ENCODE peak calls at places on chromosomes 11 and 22, in seven cellular contexts. W is IMR-90, R is right lobe of liver, V is spleen, Z is heart left ventricle, A is uterus, T is sigmoid colon. G is an unnamed sample.

GRCh38 chr11:109865558-109866186 is 227.5 kb upstream of the ZC3H12C start:
- DNase-seq in A (no peak), V (no peak), Z (no peak), T (no peak), W (no peak), R (no peak), G (no peak)

GRCh38 chr11:790721-791564 is 1.1 kb upstream of the CEND1 start:
- DNase-seq in T (no peak), W (no peak), A (no peak), R (no peak), V (peak; percentile 69), Z (no peak), G (no peak)

GRCh38 chr11:131993291-131993690 is 622.9 kb downstream of the NTM start:
- DNase-seq in W (peak; percentile 44), T (no peak), R (no peak), V (no peak), Z (no peak), A (no peak), G (no peak)

GRCh38 chr22:50261615-50262459 is at the start of gene MAPK12:
- DNase-seq in Z (peak; percentile 62), T (no peak), W (no peak), A (no peak), R (no peak), V (no peak), G (no peak)

GRCh38 chr11:124799384-124800225 is 601 bp downstream of the MSANTD2 start:
- DNase-seq in A (peak; percentile 24), R (peak; percentile 37), T (peak; percentile 72), Z (peak; percentile 31), W (peak; percentile 18), V (peak; percentile 90), G (no peak)

GRCh38 chr11:6705905-6706535 is 22.9 kb upstream of the MRPL17 start:
- DNase-seq in T (no peak), R (no peak), Z (peak; percentile 46), A (peak; percentile 55), W (peak; percentile 63), V (no peak), G (no peak)

GRCh38 chr11:97794876-97795275 is 1225.9 kb upstream of the CNTN5 start:
- DNase-seq in R (no peak), W (no peak), Z (no peak), A (no peak), T (no peak), V (no peak), G (no peak)

GRCh38 chr11:14854057-14854456 is 38.0 kb downstream of the CYP2R1 start:
- DNase-seq in R (no peak), Z (no peak), V (no peak), T (no peak), W (no peak), A (no peak), G (no peak)

GRCh38 chr11:889686-890475 is 20.7 kb downstream of the CHID1 start:
- DNase-seq in V (no peak), T (no peak), R (no peak), Z (no peak), A (no peak), W (no peak), G (no peak)

GRCh38 chr11:123483465-123483864 is 53.4 kb downstream of the GRAMD1B start:
- DNase-seq in A (no peak), Z (no peak), T (no peak), V (no peak), W (no peak), R (no peak), G (no peak)

GRCh38 chr11:36684840-36685800 is 87.1 kb upstream of the RAG2 start:
- DNase-seq in V (no peak), W (no peak), R (no peak), A (no peak), Z (no peak), T (no peak), G (no peak)

GRCh38 chr22:50469377-50470305 is 5.2 kb downstream of the SBF1 start:
- DNase-seq in A (no peak), T (peak; percentile 70), V (peak; percentile 98), Z (peak; percentile 58), R (no peak), W (peak; percentile 13), G (peak; percentile 81)

GRCh38 chr11:117871160-117871559 is 5.3 kb downstream of the FXYD6 start:
- DNase-seq in A (no peak), T (no peak), W (no peak), Z (no peak), R (no peak), V (no peak), G (no peak)

GRCh38 chr11:125091247-125091876 is 20.1 kb downstream of the TMEM218 start:
- DNase-seq in R (no peak), Z (no peak), T (peak; percentile 62), W (peak; percentile 77), V (peak; percentile 41), A (no peak), G (no peak)

GRCh38 chr22:19852177-19852781 is 2.4 kb downstream of the GNB1L start:
- DNase-seq in W (no peak), T (peak; percentile 69), V (no peak), Z (no peak), A (no peak), R (peak; percentile 21), G (no peak)

GRCh38 chr11:43738600-43739409 is 58.3 kb downstream of the HSD17B12 start:
- DNase-seq in V (no peak), W (peak; percentile 90), A (no peak), R (no peak), T (no peak), Z (peak; percentile 26), G (no peak)

GRCh38 chr11:116044520-116044919 is 540.3 kb upstream of the CADM1 start:
- DNase-seq in Z (no peak), T (no peak), W (no peak), R (no peak), V (no peak), A (no peak), G (no peak)

GRCh38 chr22:19620742-19621371 is 93.4 kb upstream of the SEPTIN5 start:
- DNase-seq in R (no peak), T (no peak), W (no peak), V (no peak), A (no peak), Z (peak; percentile 32), G (no peak)

DNA sequence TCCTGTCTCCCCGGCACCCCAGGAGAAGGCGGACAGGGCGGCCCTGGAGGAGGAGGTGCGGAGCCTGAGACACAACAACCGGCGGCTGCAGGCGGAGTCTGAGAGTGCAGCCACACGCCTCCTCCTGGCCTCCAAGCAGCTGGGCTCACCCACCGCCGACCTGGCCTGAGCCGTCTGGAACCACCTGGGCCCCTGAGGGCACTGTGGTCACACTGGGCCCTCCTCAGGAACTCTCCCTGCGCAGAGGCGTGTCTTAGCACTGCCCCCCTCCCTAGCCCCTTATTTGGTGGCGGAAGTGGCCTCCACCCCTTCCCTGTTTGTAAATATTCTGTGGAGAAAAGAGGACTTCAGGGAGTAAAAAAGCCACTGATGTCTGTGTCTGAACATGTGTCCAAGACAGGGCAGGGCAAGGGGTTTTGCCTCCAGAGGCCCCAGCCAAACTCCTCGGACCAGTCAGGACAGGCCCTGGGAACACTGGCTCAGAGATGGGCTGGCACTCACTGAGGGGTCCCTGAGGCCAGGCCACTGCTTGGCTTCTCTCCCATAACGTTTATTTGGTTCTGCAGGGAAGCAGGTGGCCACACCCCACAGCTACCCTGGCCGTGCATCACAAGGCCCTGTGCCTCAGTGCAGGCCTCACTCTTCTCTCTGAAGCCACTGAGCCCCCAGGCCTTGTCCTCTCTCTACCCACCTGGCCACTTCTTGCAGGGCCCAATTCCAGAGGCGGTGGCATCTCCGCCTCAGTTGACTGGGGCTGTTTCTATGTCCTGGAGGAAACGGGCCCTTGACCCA is 12.0 kb downstream of the RELA start:
- DNase-seq in Z (peak; percentile 21), A (peak; percentile 18), V (peak; percentile 82), W (no peak), R (no peak), T (no peak), G (no peak)
- H3K27ac ChIP-seq in Z (peak overlapping the region; percentile 98), A (peak overlapping the region; percentile 97), V (peak overlapping the region; percentile 99), W (no peak overlapping the region), R (peak overlapping the region; percentile 94), T (peak overlapping the region; percentile 98), G (peak overlapping the region; percentile 97)

GRCh38 chr22:35651085-35651484 is 2.8 kb downstream of the APOL6 start:
- DNase-seq in A (no peak), R (no peak), T (no peak), W (no peak), V (peak; percentile 46), Z (no peak), G (no peak)

GRCh38 chr22:35645646-35646045 is 2.6 kb upstream of the APOL6 start:
- DNase-seq in V (peak; percentile 77), W (no peak), Z (no peak), T (no peak), R (no peak), A (no peak), G (no peak)

GRCh38 chr22:35649026-35649553 is 844 bp downstream of the APOL6 start:
- DNase-seq in R (no peak), V (no peak), A (no peak), T (no peak), Z (no peak), W (no peak), G (no peak)

GRCh38 chr22:35649636-35650250 is 1.5 kb downstream of the APOL6 start:
- DNase-seq in V (peak; percentile 40), A (no peak), R (no peak), Z (no peak), T (no peak), W (no peak), G (no peak)

DNA sequence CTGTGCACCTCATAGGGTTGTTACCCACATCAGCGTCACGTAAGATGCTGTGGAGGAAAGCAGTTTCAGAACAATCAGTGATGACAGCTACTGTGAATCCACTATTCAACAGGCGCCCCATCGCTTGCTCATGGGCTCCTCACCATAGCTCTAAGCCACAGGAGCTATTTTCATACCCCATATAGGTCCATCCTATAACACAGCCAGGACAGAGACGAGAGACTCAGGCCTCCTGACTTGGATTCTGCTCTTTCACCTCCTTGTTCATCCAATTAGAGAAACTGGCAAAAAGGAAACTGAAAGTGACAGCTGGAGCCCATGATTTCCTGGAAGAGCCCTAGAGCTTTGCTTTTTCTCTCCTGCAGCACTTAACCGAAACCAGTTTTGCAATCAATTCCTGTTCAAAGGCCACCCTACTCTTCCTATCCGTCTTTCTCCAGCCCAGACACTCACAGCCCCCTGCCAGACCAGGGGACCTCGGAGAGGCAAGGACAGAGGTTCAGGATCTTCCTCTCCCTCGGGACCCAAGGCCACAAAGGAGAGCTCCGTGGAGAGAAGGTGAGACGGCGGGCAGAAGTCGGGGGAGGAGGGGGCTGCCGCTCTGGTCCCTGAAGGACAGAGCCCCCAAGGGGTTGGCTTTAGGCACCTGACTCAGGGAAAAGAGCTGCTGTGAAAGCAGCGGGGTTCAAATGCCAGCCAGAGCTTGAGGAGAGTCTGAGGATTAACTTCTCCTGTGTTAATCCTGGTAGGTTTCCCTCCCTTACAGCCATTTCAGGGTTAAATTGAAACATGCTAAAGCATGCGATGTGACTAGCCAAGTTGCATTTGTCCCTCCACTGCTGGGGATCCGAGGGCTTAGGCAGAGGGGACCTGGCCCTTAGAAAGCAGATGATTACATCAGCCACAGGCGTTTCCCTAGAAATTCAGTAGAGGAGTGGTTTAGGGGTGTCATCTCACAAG is at the start of gene APOL6:
- DNase-seq in V (peak; percentile 81), W (peak; percentile 76), R (peak; percentile 39), Z (no peak), T (peak; percentile 74), A (no peak), G (no peak)
- TF ChIP-seq POLR2A in V (no peak), W (peak; percentile 26), R (peak; percentile 46), Z (peak; percentile 16), T (peak; percentile 8), A (peak; percentile 17), G (peak; percentile 29)

GRCh38 chr11:61186504-61186903 is 16.8 kb upstream of the PGA3 start:
- DNase-seq in A (no peak), W (no peak), Z (no peak), T (no peak), V (no peak), R (no peak), G (no peak)
- H3K27ac ChIP-seq in A (no peak overlapping the region), W (no peak overlapping the region), Z (no peak overlapping the region), T (no peak overlapping the region), V (no peak overlapping the region), R (no peak overlapping the region), G (no peak overlapping the region)

GRCh38 chr22:36028646-36029405 is at the start of gene RBFOX2:
- DNase-seq in W (peak; percentile 95), A (peak; percentile 99), R (peak; percentile 96), T (peak; percentile 99), V (peak; percentile 90), Z (peak; percentile 97), G (peak; percentile 77)
- TF ChIP-seq POLR2A in W (peak; percentile 52), A (peak; percentile 59), R (peak; percentile 57), T (no peak), V (no peak), Z (peak; percentile 65), G (peak; percentile 66)